ENCODE peak calls at places on chromosomes 6 and 20, in six cellular contexts. I is omental fat pad; L is Calu3; Y is neural progenitor cell; E is CD8-positive, alpha-beta T cell; Q is left lung. S is an unnamed sample.

GRCh38 chr20:6265204-6265904 is 142.5 kb upstream of the FERMT1 start:
- DNase-seq in Q (no peak), E (no peak), L (peak), Y (peak), I (no peak), S (no peak)

GRCh38 chr20:25223179-25223661 is 24.7 kb upstream of the PYGB start:
- DNase-seq in Y (peak), L (peak), I (no peak), E (no peak), Q (no peak), S (no peak)

GRCh38 chr6:24583463-24584389 is 62.3 kb downstream of the KIAA0319 start:
- DNase-seq in Q (no peak), I (peak), L (peak), E (peak), Y (peak), S (peak)

GRCh38 chr6:37910998-37911397 is 91.5 kb downstream of the ZFAND3 start:
- DNase-seq in I (no peak), L (no peak), Q (no peak), Y (no peak), E (no peak), S (no peak)

GRCh38 chr6:33213166-33213988 is 5.1 kb downstream of the RING1 start:
- DNase-seq in Y (peak), Q (no peak), I (no peak), L (peak), E (no peak), S (no peak)

GRCh38 chr6:159116343-159116742 is 52.9 kb upstream of the FNDC1 start:
- DNase-seq in Y (no peak), Q (no peak), I (no peak), E (no peak), L (no peak), S (no peak)

GRCh38 chr6:158752613-158753012 is 66.6 kb downstream of the EZR start:
- DNase-seq in Q (no peak), Y (peak), L (peak), I (no peak), E (no peak), S (no peak)

GRCh38 chr6:53956804-53957203 is 154.4 kb upstream of the MLIP start:
- DNase-seq in Y (no peak), I (no peak), E (no peak), Q (no peak), L (no peak), S (no peak)

GRCh38 chr6:44227138-44227770 is 3.9 kb downstream of the SLC29A1 start:
- DNase-seq in L (no peak), E (no peak), Q (no peak), I (no peak), Y (no peak), S (no peak)

GRCh38 chr6:108914235-108915022 is 66.2 kb downstream of the ARMC2 start:
- DNase-seq in E (peak), Q (no peak), Y (peak), L (peak), I (no peak), S (peak)

GRCh38 chr6:73024598-73024997 is 200.7 kb downstream of the KHDC1L start:
- DNase-seq in I (no peak), Q (no peak), E (no peak), L (no peak), Y (no peak), S (no peak)

GRCh38 chr6:41515995-41516394 is 30.2 kb upstream of the FOXP4 start:
- DNase-seq in Q (no peak), L (no peak), E (no peak), Y (no peak), I (no peak), S (no peak)

GRCh38 chr6:56314683-56315523 is 67.5 kb upstream of the COL21A1 start:
- DNase-seq in E (no peak), I (no peak), L (peak), Y (peak), Q (no peak), S (peak)

GRCh38 chr6:18028332-18028731 is 40.9 kb upstream of the KIF13A start:
- DNase-seq in Y (no peak), I (no peak), E (no peak), L (no peak), Q (no peak), S (no peak)

GRCh38 chr20:46951405-46951804 is 56.8 kb downstream of the EYA2 start:
- DNase-seq in I (no peak), Y (no peak), Q (no peak), L (no peak), E (no peak), S (no peak)

GRCh38 chr20:7627734-7628663 is 312.3 kb downstream of the HAO1 start:
- DNase-seq in L (no peak), I (no peak), Y (no peak), Q (no peak), E (no peak), S (no peak)

GRCh38 chr6:100346828-100347227 is 117.9 kb downstream of the SIM1 start:
- DNase-seq in I (no peak), L (no peak), Y (no peak), E (no peak), Q (no peak), S (no peak)

GRCh38 chr20:51807864-51808263 is 5.5 kb upstream of the SALL4 start:
- DNase-seq in Y (no peak), Q (no peak), E (no peak), I (no peak), L (no peak), S (no peak)

GRCh38 chr6:131744888-131745287 is 34.1 kb upstream of the CTAGE9 start:
- DNase-seq in E (no peak), Q (no peak), L (no peak), I (no peak), Y (no peak), S (no peak)

GRCh38 chr6:96468681-96469224 is 52.9 kb upstream of the UFL1 start:
- DNase-seq in I (no peak), L (no peak), Q (no peak), Y (peak), E (no peak), S (no peak)

GRCh38 chr6:42222450-42222849 is 4.8 kb upstream of the MRPS10 start:
- DNase-seq in Y (no peak), I (no peak), L (no peak), Q (no peak), E (no peak), S (no peak)

GRCh38 chr20:50054626-50055511 is 58.1 kb downstream of the UBE2V1 start:
- DNase-seq in Y (peak), I (no peak), L (peak), E (no peak), Q (no peak), S (no peak)

GRCh38 chr6:112014483-112014882 is 39.4 kb upstream of the CCN6 start:
- DNase-seq in E (no peak), Y (no peak), I (no peak), Q (no peak), L (no peak), S (no peak)

GRCh38 chr20:20824924-20825584 is 112.6 kb upstream of the RALGAPA2 start:
- DNase-seq in Y (peak), L (peak), Q (peak), I (no peak), E (peak), S (peak)

GRCh38 chr20:46398963-46399362 is 7.5 kb downstream of the ELMO2 start:
- DNase-seq in E (no peak), I (no peak), L (no peak), Q (no peak), Y (no peak), S (no peak)

GRCh38 chr20:51659491-51660050 is 108.6 kb downstream of the ATP9A start:
- DNase-seq in Q (no peak), L (no peak), E (no peak), Y (no peak), I (no peak), S (no peak)

GRCh38 chr6:157304840-157305675 is 18.3 kb downstream of the TMEM242 start:
- DNase-seq in Y (no peak), L (no peak), E (no peak), Q (no peak), I (no peak), S (peak)

GRCh38 chr6:25311251-25311910 is 32.2 kb downstream of the CARMIL1 start:
- DNase-seq in Y (peak), E (no peak), L (peak), I (no peak), Q (no peak), S (no peak)

GRCh38 chr6:150881911-150882481 is 16.5 kb downstream of the MTHFD1L start:
- DNase-seq in L (peak), E (no peak), Q (no peak), Y (peak), I (no peak), S (peak)

GRCh38 chr20:60819511-60819910 is 432.6 kb upstream of the CDH4 start:
- DNase-seq in Q (no peak), Y (no peak), L (no peak), E (no peak), I (no peak), S (no peak)

GRCh38 chr6:168518867-168519266 is 77.9 kb downstream of the SMOC2 start:
- DNase-seq in Y (no peak), I (no peak), L (no peak), E (no peak), Q (no peak), S (no peak)

GRCh38 chr20:11676618-11677289 is 240.9 kb upstream of the BTBD3 start:
- DNase-seq in Q (no peak), E (no peak), L (peak), I (no peak), Y (peak), S (peak)
- TF ChIP-seq CTCF in Q (peak), E (no peak), L (peak), I (no peak), Y (peak), S (peak)

GRCh38 chr6:2766767-2767314 is 1.6 kb downstream of the WRNIP1 start:
- DNase-seq in L (no peak), Y (no peak), I (no peak), Q (no peak), E (no peak), S (no peak)
- TF ChIP-seq CTCF in L (no peak), Y (no peak), I (no peak), Q (no peak), E (no peak), S (no peak)

GRCh38 chr20:38290829-38291581 is 13.0 kb upstream of the BPI start:
- DNase-seq in Q (no peak), I (no peak), L (peak), Y (peak), E (no peak), S (peak)
- TF ChIP-seq CTCF in Q (no peak), I (no peak), L (peak), Y (peak), E (no peak), S (peak)

GRCh38 chr20:35254448-35254999 is 23.4 kb downstream of the MMP24OS start:
- DNase-seq in E (no peak), I (no peak), L (no peak), Y (no peak), Q (no peak), S (no peak)
- TF ChIP-seq CTCF in E (no peak), I (no peak), L (no peak), Y (no peak), Q (no peak), S (no peak)

DNA sequence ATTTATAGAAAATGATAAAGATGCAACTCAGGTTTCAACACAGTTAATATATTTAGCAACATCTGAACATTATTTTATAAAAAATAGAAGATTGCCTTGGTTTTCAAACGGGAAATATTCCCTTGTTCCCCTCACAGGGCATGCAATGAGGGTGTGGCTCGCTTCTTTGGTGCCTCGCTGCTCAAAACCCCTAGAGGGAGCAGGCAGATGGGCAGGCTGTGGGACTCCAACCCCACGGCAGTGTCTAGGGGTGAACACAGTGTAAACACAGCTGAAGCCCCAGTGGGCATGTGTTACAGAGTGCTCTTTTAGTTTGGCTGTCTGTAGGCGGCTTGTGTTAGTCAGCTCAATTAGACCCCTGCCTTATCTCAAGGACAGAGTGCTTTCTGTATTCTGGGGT is 560.8 kb upstream of the IMPG1 start:
- DNase-seq in Q (no peak), Y (peak), E (no peak), I (no peak), L (no peak), S (no peak)
- TF ChIP-seq CTCF in Q (no peak), Y (peak), E (no peak), I (no peak), L (no peak), S (no peak)

DNA sequence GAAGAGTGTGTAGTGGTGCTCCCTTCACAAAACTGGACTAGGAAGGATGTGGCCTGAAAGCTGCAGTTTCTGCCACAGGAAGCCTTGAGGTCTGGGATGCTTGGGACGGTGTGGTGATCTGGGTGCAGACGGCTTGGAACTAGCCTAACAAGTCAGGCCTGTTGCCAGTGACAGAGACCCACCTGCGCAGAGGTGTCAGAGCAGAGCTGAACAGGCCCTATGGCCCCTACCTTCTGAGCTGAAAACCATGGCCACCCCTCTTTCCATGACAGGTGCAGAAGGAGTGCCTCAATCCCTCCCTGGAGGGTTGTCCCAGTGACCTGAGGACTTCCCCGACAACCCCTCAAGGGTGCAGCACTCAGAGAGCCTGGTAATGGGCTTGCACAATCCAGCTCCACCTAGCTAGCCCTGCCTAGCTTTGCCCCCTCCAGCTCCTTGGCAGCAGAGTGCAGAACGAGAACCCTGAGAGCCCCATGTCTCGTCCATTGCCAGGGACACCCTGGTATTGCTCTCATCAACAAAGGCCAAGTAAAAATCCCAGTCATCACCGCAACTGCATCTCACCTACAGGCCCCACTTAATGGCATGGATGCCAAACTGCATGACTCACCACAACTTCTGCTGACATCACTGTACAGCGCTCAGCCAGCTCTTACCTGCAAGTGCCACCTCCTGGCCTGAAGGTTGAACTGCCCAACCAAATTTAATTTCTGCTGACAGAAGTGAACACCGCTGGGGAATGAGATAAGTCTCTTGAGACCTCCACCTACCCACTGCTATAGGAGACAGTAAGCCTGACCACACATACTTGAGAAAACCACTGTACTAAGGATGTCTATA is 563.1 kb downstream of the TFAP2A start:
- DNase-seq in L (peak), I (no peak), E (no peak), Q (no peak), Y (peak), S (no peak)
- TF ChIP-seq CTCF in L (no peak), I (no peak), E (no peak), Q (no peak), Y (peak), S (peak)

GRCh38 chr6:8499540-8499939 is 64.2 kb upstream of the SLC35B3 start:
- DNase-seq in L (no peak), Q (no peak), E (no peak), I (no peak), Y (peak), S (peak)
- TF ChIP-seq CTCF in L (no peak), Q (no peak), E (no peak), I (no peak), Y (peak), S (no peak)

GRCh38 chr6:7216941-7217621 is 95.9 kb downstream of the SSR1 start:
- DNase-seq in L (no peak), Q (no peak), I (no peak), Y (peak), E (no peak), S (peak)
- TF ChIP-seq CTCF in L (no peak), Q (no peak), I (no peak), Y (peak), E (no peak), S (no peak)

GRCh38 chr6:160221423-160221822 is 37.2 kb downstream of the SLC22A2 start:
- DNase-seq in Y (peak), L (no peak), Q (no peak), E (no peak), I (no peak), S (no peak)
- TF ChIP-seq CTCF in Y (peak), L (no peak), Q (peak), E (no peak), I (no peak), S (no peak)

S was measured in endothelial cell.